ENCODE peak calls at places on chromosomes 2 and 18, in five cellular contexts. A is GM12892, D is A549, O is IMR-90, S is heart left ventricle. I is an unnamed sample.

GRCh38 chr2:210198326-210198725 is 26.9 kb downstream of the ACADL start:
- DNase-seq in S (no peak), A (no peak), D (no peak), O (peak; percentile 22), I (no peak)

GRCh38 chr2:241933175-241933911 is 63.8 kb downstream of the RTP5 start:
- DNase-seq in S (no peak), A (no peak), O (no peak), D (no peak), I (no peak)

GRCh38 chr2:174874081-174874480 is 109.8 kb upstream of the CHRNA1 start:
- DNase-seq in D (no peak), A (no peak), S (no peak), O (no peak), I (no peak)

GRCh38 chr2:177165731-177166711 is 46.6 kb upstream of the HNRNPA3 start:
- DNase-seq in S (no peak), D (no peak), O (peak; percentile 40), A (no peak), I (no peak)

GRCh38 chr2:29165362-29166236 is 50.4 kb downstream of the CLIP4 start:
- DNase-seq in D (no peak), O (peak; percentile 93), S (no peak), A (no peak), I (no peak)

GRCh38 chr18:52694804-52695203 is 354.8 kb downstream of the DCC start:
- DNase-seq in D (peak; percentile 3), A (no peak), O (no peak), S (no peak), I (no peak)

GRCh38 chr18:2602844-2603243 is 31.5 kb downstream of the NDC80 start:
- DNase-seq in O (no peak), S (no peak), A (no peak), D (no peak), I (no peak)

GRCh38 chr2:179622122-179622521 is 239.3 kb downstream of the ZNF385B start:
- DNase-seq in S (no peak), A (no peak), D (no peak), O (peak; percentile 81), I (no peak)

GRCh38 chr2:190653931-190654330 is 5.0 kb downstream of the NAB1 start:
- DNase-seq in O (no peak), D (no peak), S (no peak), A (no peak), I (no peak)

GRCh38 chr18:61551586-61551985 is 218.4 kb downstream of the CDH20 start:
- DNase-seq in D (peak; percentile 39), O (peak; percentile 88), S (no peak), A (peak; percentile 34), I (peak; percentile 58)

GRCh38 chr18:36350211-36350610 is 52.7 kb downstream of the FHOD3 start:
- DNase-seq in O (no peak), D (no peak), S (no peak), A (no peak), I (no peak)

GRCh38 chr2:138107288-138107687 is 143.0 kb downstream of the HNMT start:
- DNase-seq in S (no peak), D (no peak), O (no peak), A (no peak), I (no peak)

GRCh38 chr2:189153608-189154007 is 26.0 kb downstream of the COL5A2 start:
- DNase-seq in A (no peak), D (no peak), S (no peak), O (peak; percentile 89), I (peak; percentile 18)

GRCh38 chr2:134083548-134083947 is 170.3 kb upstream of the MGAT5 start:
- DNase-seq in S (no peak), D (no peak), O (peak; percentile 32), A (no peak), I (no peak)

DNA sequence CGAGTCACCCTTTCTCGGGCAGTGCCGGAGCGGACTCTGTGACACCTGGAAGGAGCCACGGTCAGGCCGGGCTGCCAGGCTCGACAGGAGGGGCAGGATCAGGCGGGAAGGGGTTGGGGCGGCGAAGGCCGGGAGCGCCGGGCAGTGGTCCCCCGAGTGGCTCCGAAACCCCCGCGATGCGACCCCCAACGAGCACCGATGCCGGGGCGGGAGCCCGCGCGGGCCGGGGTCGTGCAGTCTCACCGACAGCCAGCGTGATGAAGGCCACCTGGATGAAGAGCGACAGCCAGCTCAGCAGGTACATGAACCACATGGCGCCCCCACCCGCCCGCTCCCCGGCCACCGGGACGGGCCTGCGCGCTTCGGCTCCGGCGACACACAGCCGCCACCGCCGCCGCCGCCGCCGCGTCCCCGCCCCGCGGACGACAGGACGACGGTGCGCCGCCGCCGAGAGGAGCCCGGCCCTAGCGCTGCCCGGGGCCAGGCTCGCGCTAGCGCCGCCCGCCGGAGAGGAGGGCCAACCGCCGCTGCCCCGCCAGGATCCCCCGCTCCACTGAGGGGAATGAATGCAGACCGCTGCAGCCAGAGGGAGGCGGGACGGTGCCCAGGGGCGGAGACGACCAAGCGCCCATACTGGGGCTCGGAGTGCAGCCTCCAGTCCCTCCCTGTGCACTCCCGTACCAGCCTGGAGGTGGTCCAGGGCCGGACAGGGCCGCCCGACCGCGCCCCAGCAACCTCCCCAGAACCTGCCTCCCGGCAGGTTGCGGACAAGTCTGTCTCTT is at the start of gene TEX261:
- DNase-seq in D (peak; percentile 92), S (peak; percentile 95), O (peak; percentile 71), A (peak; percentile 93), I (peak; percentile 96)
- TF ChIP-seq POLR2A in D (peak; percentile 62), S (peak; percentile 29), O (no peak), A (peak; percentile 80), I (peak; percentile 43)

DNA sequence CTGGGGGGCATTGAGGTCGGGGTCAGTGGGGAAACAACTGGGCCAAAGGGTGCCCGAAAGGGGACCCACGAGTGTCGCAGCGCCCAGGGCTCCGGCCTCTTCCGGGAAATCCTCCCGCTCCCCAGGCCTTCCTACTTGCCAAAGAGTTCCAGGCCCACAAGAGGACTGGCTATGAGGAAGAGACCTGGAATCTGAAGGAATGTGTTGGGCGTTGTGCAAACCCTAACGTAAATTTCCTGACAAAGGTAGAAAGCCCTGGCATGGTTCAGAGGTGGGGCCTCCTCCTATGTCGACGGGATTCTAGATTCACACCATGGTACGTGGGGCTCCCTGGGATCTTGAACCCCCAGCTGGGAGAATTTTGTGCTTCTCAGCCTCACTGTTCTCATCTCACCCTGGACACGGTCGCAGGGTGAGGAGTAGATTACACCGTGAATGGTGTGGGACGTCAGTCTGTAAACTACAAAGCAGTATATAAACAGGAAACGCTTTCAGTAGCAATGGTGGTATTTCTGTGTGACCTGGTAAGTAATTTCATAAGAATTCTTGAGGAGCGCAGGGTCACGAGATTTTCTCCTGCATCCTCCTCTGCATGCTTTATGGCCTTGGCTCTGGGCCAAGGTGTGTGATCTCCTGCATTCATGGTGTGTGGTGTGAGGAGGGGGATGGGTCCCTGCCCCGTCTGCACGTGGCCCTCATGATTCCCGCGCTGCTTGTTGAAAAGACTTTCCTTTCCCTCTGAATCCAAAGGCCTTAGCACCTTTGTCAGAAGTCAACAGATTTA is 868 bp downstream of the HSBP1L1 start:
- DNase-seq in D (peak; percentile 44), O (peak; percentile 91), A (no peak), S (no peak), I (peak; percentile 64)
- TF ChIP-seq POLR2A in D (no peak), O (peak; percentile 32), A (no peak), S (no peak), I (no peak)

GRCh38 chr2:64325852-64326577 is 127.9 kb upstream of the LGALSL start:
- DNase-seq in S (no peak), D (no peak), O (no peak), A (peak; percentile 50), I (no peak)
- TF ChIP-seq POLR2A in S (no peak), D (no peak), O (no peak), A (no peak), I (no peak)

DNA sequence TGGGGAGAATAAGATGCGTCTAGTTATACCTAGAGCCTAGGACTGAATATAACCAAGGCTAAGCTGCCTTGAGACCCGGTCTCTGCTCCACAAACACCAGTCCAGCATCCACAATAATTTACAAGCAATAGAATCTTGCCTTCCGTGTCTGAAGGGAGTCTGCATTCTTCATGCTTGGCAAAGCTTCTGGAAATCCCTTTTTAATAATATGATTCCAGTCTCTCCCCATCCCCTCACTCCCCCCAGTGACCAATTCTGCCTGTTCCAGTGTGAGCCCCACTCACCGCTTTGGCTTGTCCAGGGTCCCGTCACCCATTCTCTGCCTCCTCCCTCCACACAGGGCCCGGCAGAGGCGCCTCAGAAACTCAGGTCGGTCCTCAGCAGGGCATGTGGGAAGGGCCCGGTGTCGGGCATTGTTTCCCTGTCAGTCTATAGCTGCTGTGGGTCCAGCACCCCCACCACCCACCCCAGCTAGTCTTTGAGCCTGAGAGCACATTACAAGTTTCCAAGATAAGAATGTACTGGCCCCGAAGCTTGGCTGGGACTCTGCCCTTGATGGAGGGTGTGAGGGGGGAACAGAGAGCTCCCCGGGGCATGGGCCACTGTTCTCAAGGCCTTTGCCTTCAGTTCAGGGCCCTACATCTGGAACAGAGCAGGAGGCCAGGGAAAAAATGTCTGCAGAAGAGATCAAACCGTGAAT is 129.7 kb upstream of the MYCN start:
- DNase-seq in A (no peak), S (no peak), D (no peak), O (no peak), I (no peak)
- TF ChIP-seq POLR2A in A (no peak), S (no peak), D (no peak), O (no peak), I (no peak)

GRCh38 chr18:31980863-31981262 is 37.8 kb upstream of the RNF125 start:
- DNase-seq in O (no peak), S (no peak), A (no peak), D (no peak), I (no peak)
- TF ChIP-seq POLR2A in O (no peak), S (no peak), A (no peak), D (no peak), I (no peak)

GRCh38 chr2:230924470-230925341 is at the start of gene GPR55:
- DNase-seq in A (peak; percentile 65), D (peak; percentile 20), O (no peak), S (peak; percentile 32), I (no peak)
- TF ChIP-seq POLR2A in A (peak; percentile 90), D (no peak), O (no peak), S (no peak), I (no peak)

I was measured in erythroblast.